ENCODE peak calls at places on chromosomes 3 and 15, in four cellular contexts. One of them, this sample, is unnamed.

GRCh38 chr15:71294636-71295241 is 179.5 kb downstream of the THSD4 start:
- DNase-seq in HepG2: no peak
- DNase-seq in K562: no peak
- DNase-seq in GM12878: no peak
- DNase-seq in this sample: no peak

GRCh38 chr3:160012108-160012507 is 23.5 kb downstream of the IL12A start:
- DNase-seq in HepG2: no peak
- DNase-seq in GM12878: peak; percentile 81
- DNase-seq in K562: no peak
- DNase-seq in this sample: no peak

GRCh38 chr3:42556089-42556632 is 25.6 kb downstream of the SEC22C start:
- DNase-seq in K562: no peak
- DNase-seq in HepG2: no peak
- DNase-seq in GM12878: no peak
- DNase-seq in this sample: no peak

GRCh38 chr3:12709334-12709733 is 45.4 kb upstream of the RAF1 start:
- DNase-seq in K562: no peak
- DNase-seq in HepG2: no peak
- DNase-seq in GM12878: no peak
- DNase-seq in this sample: no peak

GRCh38 chr3:162492446-162493081 is 996.0 kb downstream of the OTOL1 start:
- DNase-seq in HepG2: no peak
- DNase-seq in K562: no peak
- DNase-seq in GM12878: no peak
- DNase-seq in this sample: no peak

GRCh38 chr15:92683511-92683834 is 27.9 kb upstream of the FAM174B start:
- DNase-seq in K562: no peak
- DNase-seq in HepG2: peak; percentile 50
- DNase-seq in GM12878: no peak
- DNase-seq in this sample: no peak

GRCh38 chr15:80946576-80946975 is 43.0 kb downstream of the MESD start:
- DNase-seq in GM12878: no peak
- DNase-seq in HepG2: no peak
- DNase-seq in K562: no peak
- DNase-seq in this sample: no peak

GRCh38 chr15:98896002-98896721 is 111.4 kb downstream of the PGPEP1L start:
- DNase-seq in HepG2: no peak
- DNase-seq in K562: no peak
- DNase-seq in GM12878: no peak
- DNase-seq in this sample: no peak

GRCh38 chr15:98800437-98801233 is 152.3 kb downstream of the IGF1R start:
- DNase-seq in HepG2: peak; percentile 54
- DNase-seq in K562: no peak
- DNase-seq in GM12878: no peak
- DNase-seq in this sample: peak; percentile 64

GRCh38 chr15:67307156-67307555 is 52.6 kb downstream of the IQCH start:
- DNase-seq in GM12878: no peak
- DNase-seq in K562: no peak
- DNase-seq in HepG2: no peak
- DNase-seq in this sample: no peak

GRCh38 chr3:36941658-36942057 is 3.2 kb downstream of the TRANK1 start:
- DNase-seq in HepG2: no peak
- DNase-seq in GM12878: no peak
- DNase-seq in K562: peak; percentile 36
- DNase-seq in this sample: no peak

GRCh38 chr3:10703875-10704274 is 112.2 kb upstream of the SLC6A11 start:
- DNase-seq in HepG2: no peak
- DNase-seq in K562: no peak
- DNase-seq in GM12878: no peak
- DNase-seq in this sample: peak; percentile 27

GRCh38 chr15:100890850-100891249 is 11.2 kb downstream of the ALDH1A3 start:
- DNase-seq in K562: no peak
- DNase-seq in HepG2: no peak
- DNase-seq in GM12878: no peak
- DNase-seq in this sample: no peak

GRCh38 chr15:101276501-101277037 is 716 bp downstream of the SELENOS start:
- DNase-seq in HepG2: no peak
- DNase-seq in GM12878: no peak
- DNase-seq in K562: peak; percentile 45
- DNase-seq in this sample: peak; percentile 56

GRCh38 chr15:40155270-40155910 is 5.5 kb upstream of the BUB1B start:
- DNase-seq in K562: no peak
- DNase-seq in GM12878: no peak
- DNase-seq in HepG2: no peak
- DNase-seq in this sample: no peak

GRCh38 chr15:62109457-62109856 is 42.7 kb downstream of the C2CD4A start:
- DNase-seq in K562: no peak
- DNase-seq in HepG2: no peak
- DNase-seq in GM12878: no peak
- DNase-seq in this sample: no peak

GRCh38 chr3:135237371-135237770 is 442.3 kb downstream of the EPHB1 start:
- DNase-seq in GM12878: no peak
- DNase-seq in K562: no peak
- DNase-seq in HepG2: no peak
- DNase-seq in this sample: no peak

GRCh38 chr3:185042357-185042756 is 110.5 kb downstream of the C3orf70 start:
- DNase-seq in HepG2: no peak
- DNase-seq in GM12878: no peak
- DNase-seq in K562: no peak
- DNase-seq in this sample: no peak

GRCh38 chr3:51681453-51681852 is 10.4 kb downstream of the TEX264 start:
- DNase-seq in HepG2: no peak
- DNase-seq in GM12878: no peak
- DNase-seq in K562: no peak
- DNase-seq in this sample: no peak

GRCh38 chr3:28835751-28836150 is 445.1 kb upstream of the RBMS3 start:
- DNase-seq in K562: no peak
- DNase-seq in HepG2: no peak
- DNase-seq in GM12878: no peak
- DNase-seq in this sample: no peak

GRCh38 chr3:175851541-175851940 is 992.4 kb downstream of the NAALADL2 start:
- DNase-seq in K562: no peak
- DNase-seq in HepG2: no peak
- DNase-seq in GM12878: no peak
- DNase-seq in this sample: no peak

GRCh38 chr3:23761440-23761896 is 44.3 kb upstream of the UBE2E1 start:
- DNase-seq in GM12878: peak; percentile 56
- DNase-seq in HepG2: peak; percentile 29
- DNase-seq in K562: no peak
- DNase-seq in this sample: peak; percentile 69

GRCh38 chr15:75089781-75090734 is 66.7 kb downstream of the PPCDC start:
- DNase-seq in K562: no peak
- DNase-seq in GM12878: no peak
- DNase-seq in HepG2: no peak
- DNase-seq in this sample: no peak

GRCh38 chr3:69642606-69643005 is 96.7 kb upstream of the MITF start:
- DNase-seq in GM12878: no peak
- DNase-seq in K562: no peak
- DNase-seq in HepG2: no peak
- DNase-seq in this sample: no peak

GRCh38 chr3:65245133-65246076 is 557.6 kb upstream of the ADAMTS9 start:
- DNase-seq in HepG2: no peak
- DNase-seq in K562: no peak
- DNase-seq in GM12878: no peak
- DNase-seq in this sample: no peak

GRCh38 chr3:171465768-171466167 is 5.6 kb upstream of the TNIK start:
- DNase-seq in K562: no peak
- DNase-seq in GM12878: no peak
- DNase-seq in HepG2: no peak
- DNase-seq in this sample: no peak

GRCh38 chr15:43538091-43538490 is 20.7 kb downstream of the MAP1A start:
- DNase-seq in GM12878: no peak
- DNase-seq in K562: no peak
- DNase-seq in HepG2: no peak
- DNase-seq in this sample: no peak

GRCh38 chr3:180117381-180118163 is 80.8 kb upstream of the PEX5L start:
- DNase-seq in GM12878: no peak
- DNase-seq in K562: no peak
- DNase-seq in HepG2: no peak
- DNase-seq in this sample: no peak

GRCh38 chr3:188370081-188370830 is 216.3 kb downstream of the LPP start:
- DNase-seq in GM12878: no peak
- DNase-seq in HepG2: no peak
- DNase-seq in K562: no peak
- DNase-seq in this sample: no peak

GRCh38 chr3:32175607-32176197 is 62.8 kb upstream of the CMTM8 start:
- DNase-seq in K562: peak; percentile 77
- DNase-seq in HepG2: peak; percentile 60
- DNase-seq in GM12878: no peak
- DNase-seq in this sample: peak; percentile 70

GRCh38 chr3:7445331-7445730 is 584.4 kb downstream of the GRM7 start:
- DNase-seq in GM12878: no peak
- DNase-seq in HepG2: no peak
- DNase-seq in K562: no peak
- DNase-seq in this sample: no peak

GRCh38 chr3:37887062-37887461 is 25.4 kb downstream of the CTDSPL start:
- DNase-seq in K562: no peak
- DNase-seq in HepG2: no peak
- DNase-seq in GM12878: no peak
- DNase-seq in this sample: no peak

GRCh38 chr3:8575364-8576104 is 69.1 kb downstream of the SSUH2 start:
- DNase-seq in GM12878: no peak
- DNase-seq in HepG2: no peak
- DNase-seq in K562: no peak
- DNase-seq in this sample: no peak

GRCh38 chr15:28994142-28994829 is 108.5 kb downstream of the APBA2 start:
- DNase-seq in GM12878: no peak
- DNase-seq in HepG2: no peak
- DNase-seq in K562: no peak
- DNase-seq in this sample: no peak

GRCh38 chr3:41915353-41915752 is 46.5 kb downstream of the ULK4 start:
- DNase-seq in GM12878: no peak
- DNase-seq in HepG2: no peak
- DNase-seq in K562: no peak
- DNase-seq in this sample: no peak

GRCh38 chr15:89766357-89767311 is 9.5 kb upstream of the MESP2 start:
- DNase-seq in GM12878: no peak
- DNase-seq in K562: no peak
- DNase-seq in HepG2: no peak
- DNase-seq in this sample: no peak

DNA sequence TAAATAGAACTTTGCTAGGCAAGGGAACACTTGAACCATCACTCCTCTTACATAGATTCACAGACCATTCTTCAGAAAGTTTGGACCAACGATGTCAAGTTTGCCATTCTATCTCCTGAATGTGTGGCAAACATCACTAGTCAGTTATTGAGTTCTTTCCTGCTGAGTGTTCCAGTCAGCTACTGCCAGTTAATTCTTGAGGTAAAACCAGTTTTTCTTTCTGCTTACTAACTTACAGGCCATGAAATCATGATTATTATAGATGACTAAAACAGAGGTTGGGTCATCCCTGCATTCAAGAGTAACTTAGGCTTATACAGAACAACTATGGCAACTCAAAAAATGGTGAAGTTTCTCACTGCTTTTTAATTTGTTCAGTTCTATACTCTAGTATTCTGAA is 88.2 kb downstream of the AP4E1 start:
- DNase-seq in GM12878: no peak
- DNase-seq in HepG2: no peak
- DNase-seq in K562: no peak
- DNase-seq in this sample: no peak
- TF ChIP-seq FOXM1 in GM12878: no peak
- TF ChIP-seq FOXM1 in HepG2: no peak
- TF ChIP-seq FOXM1 in K562: no peak
- TF ChIP-seq FOXM1 in this sample: no peak

GRCh38 chr15:83092309-83092976 is 15.0 kb upstream of the TM6SF1 start:
- DNase-seq in HepG2: no peak
- DNase-seq in K562: peak; percentile 52
- DNase-seq in GM12878: no peak
- DNase-seq in this sample: no peak
- TF ChIP-seq SP1 in HepG2: no peak
- TF ChIP-seq SP1 in K562: no peak
- TF ChIP-seq SP1 in GM12878: no peak
- TF ChIP-seq SP1 in this sample: no peak

GRCh38 chr3:168863561-168863960 is 767.8 kb upstream of the GOLIM4 start:
- DNase-seq in K562: no peak
- DNase-seq in GM12878: no peak
- DNase-seq in HepG2: no peak
- DNase-seq in this sample: no peak

GRCh38 chr3:168864107-168865021 is 768.6 kb upstream of the GOLIM4 start:
- DNase-seq in K562: no peak
- DNase-seq in GM12878: no peak
- DNase-seq in HepG2: no peak
- DNase-seq in this sample: no peak

GRCh38 chr3:168862466-168862865 is 766.7 kb upstream of the GOLIM4 start:
- DNase-seq in K562: no peak
- DNase-seq in GM12878: no peak
- DNase-seq in HepG2: no peak
- DNase-seq in this sample: no peak

GRCh38 chr3:168860592-168860991 is 764.9 kb upstream of the GOLIM4 start:
- DNase-seq in HepG2: no peak
- DNase-seq in K562: no peak
- DNase-seq in GM12878: no peak
- DNase-seq in this sample: no peak

DNA sequence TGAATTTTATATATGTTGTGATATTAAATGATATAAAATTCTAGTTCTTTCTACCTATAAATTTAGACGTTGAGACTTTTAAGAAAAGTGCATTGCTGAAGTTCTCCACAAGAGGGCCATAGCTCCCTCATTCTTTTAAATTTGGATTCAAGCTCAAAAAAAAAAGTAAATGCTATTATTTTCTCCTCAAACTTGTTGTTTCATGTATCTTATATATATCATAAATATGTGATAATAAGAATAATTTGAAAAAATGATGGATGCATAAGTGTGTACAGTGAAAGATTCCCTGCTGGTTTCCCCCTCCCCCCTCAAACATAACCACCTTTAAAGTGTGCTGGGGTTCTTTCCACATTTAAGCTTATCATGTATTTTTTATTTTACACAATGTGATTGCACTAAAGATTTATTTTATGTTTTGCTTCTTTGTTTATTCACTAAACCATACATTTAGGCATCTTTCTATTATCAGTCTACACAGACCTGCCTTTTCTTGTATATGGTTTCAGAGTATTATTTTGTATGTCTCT is 769.4 kb upstream of the GOLIM4 start:
- DNase-seq in GM12878: no peak
- DNase-seq in HepG2: no peak
- DNase-seq in K562: peak; percentile 8
- DNase-seq in this sample: no peak
- TF ChIP-seq TARDBP in GM12878: no peak
- TF ChIP-seq TARDBP in HepG2: no peak
- TF ChIP-seq TARDBP in K562: no peak
- TF ChIP-seq TARDBP in this sample: no peak

GRCh38 chr3:147161833-147162232 is 244.5 kb downstream of the ZIC4 start:
- DNase-seq in K562: no peak
- DNase-seq in GM12878: no peak
- DNase-seq in HepG2: no peak
- DNase-seq in this sample: no peak

GRCh38 chr3:147157629-147158028 is 248.7 kb downstream of the ZIC4 start:
- DNase-seq in K562: no peak
- DNase-seq in GM12878: no peak
- DNase-seq in HepG2: no peak
- DNase-seq in this sample: no peak

GRCh38 chr3:147153830-147154539 is 252.4 kb downstream of the ZIC4 start:
- DNase-seq in GM12878: no peak
- DNase-seq in K562: no peak
- DNase-seq in HepG2: no peak
- DNase-seq in this sample: no peak

GRCh38 chr3:147162743-147163142 is 243.6 kb downstream of the ZIC4 start:
- DNase-seq in K562: no peak
- DNase-seq in GM12878: no peak
- DNase-seq in HepG2: no peak
- DNase-seq in this sample: no peak

GRCh38 chr3:147159141-147159540 is 247.2 kb downstream of the ZIC4 start:
- DNase-seq in HepG2: no peak
- DNase-seq in GM12878: no peak
- DNase-seq in K562: no peak
- DNase-seq in this sample: no peak
- TF ChIP-seq FOXM1 in HepG2: no peak
- TF ChIP-seq FOXM1 in GM12878: no peak
- TF ChIP-seq FOXM1 in K562: no peak
- TF ChIP-seq FOXM1 in this sample: no peak

This sample was measured in HEK293T.